ENCODE peak calls at places on chromosomes 1 and 21, in four cellular contexts. P is HCT116, O is SK-N-SH, T is K562. N is an unnamed sample.

GRCh38 chr21:33443174-33443573 is 36.6 kb downstream of the TMEM50B start:
- DNase-seq in P (no peak), O (no peak), T (no peak), N (no peak)

GRCh38 chr1:31708324-31708723 is 4.5 kb upstream of the COL16A1 start:
- DNase-seq in O (no peak), T (no peak), P (no peak), N (no peak)

GRCh38 chr1:30518696-30519095 is 204.7 kb downstream of the MATN1 start:
- DNase-seq in T (no peak), P (no peak), O (no peak), N (no peak)

GRCh38 chr1:153818876-153819275 is 43.7 kb downstream of the SLC27A3 start:
- DNase-seq in O (no peak), T (no peak), P (no peak), N (no peak)

GRCh38 chr1:193185861-193186714 is at the start of gene B3GALT2:
- DNase-seq in O (peak), T (no peak), P (no peak), N (peak)

GRCh38 chr1:208086116-208086515 is 158.1 kb downstream of the PLXNA2 start:
- DNase-seq in T (no peak), O (no peak), P (no peak), N (no peak)

GRCh38 chr1:227767401-227768396 is 32.5 kb downstream of the SNAP47 start:
- DNase-seq in O (no peak), P (no peak), T (no peak), N (no peak)

GRCh38 chr1:99456536-99456935 is 189.4 kb upstream of the PALMD start:
- DNase-seq in P (no peak), T (no peak), O (no peak), N (no peak)

GRCh38 chr21:21463456-21463855 is 465.2 kb downstream of the NCAM2 start:
- DNase-seq in P (no peak), O (no peak), T (no peak), N (no peak)

GRCh38 chr1:93629101-93630059 is 52.3 kb downstream of the BCAR3 start:
- DNase-seq in T (peak), O (peak), P (peak), N (peak)

GRCh38 chr21:41133896-41134522 is 34.0 kb upstream of the BACE2 start:
- DNase-seq in T (peak), O (peak), P (peak), N (peak)

GRCh38 chr1:221912230-221912629 is 170.3 kb upstream of the DUSP10 start:
- DNase-seq in O (no peak), T (no peak), P (no peak), N (no peak)

GRCh38 chr1:173506437-173506836 is 29.3 kb downstream of the PRDX6 start:
- DNase-seq in T (no peak), P (peak), O (no peak), N (peak)

GRCh38 chr1:22105611-22106207 is 37.2 kb downstream of the WNT4 start:
- DNase-seq in P (peak), T (peak), O (peak), N (peak)

GRCh38 chr21:46128983-46129571 is 26.3 kb downstream of the FTCD start:
- DNase-seq in O (no peak), P (no peak), T (no peak), N (no peak)

GRCh38 chr1:24119859-24120756 is 8.2 kb upstream of the MYOM3 start:
- DNase-seq in T (no peak), O (no peak), P (no peak), N (peak)

GRCh38 chr1:22471078-22471477 is 19.4 kb downstream of the ZBTB40 start:
- DNase-seq in O (peak), T (peak), P (no peak), N (no peak)

GRCh38 chr1:44327679-44328491 is 27.2 kb downstream of the ERI3 start:
- DNase-seq in T (peak), O (peak), P (peak), N (peak)

GRCh38 chr1:94191216-94191615 is 46.2 kb downstream of the ARHGAP29 start:
- DNase-seq in O (no peak), T (no peak), P (no peak), N (no peak)

GRCh38 chr1:173489149-173489600 is 12.0 kb downstream of the PRDX6 start:
- DNase-seq in T (peak), P (no peak), O (no peak), N (peak)

GRCh38 chr1:29966526-29967045 is 730.3 kb downstream of the PTPRU start:
- DNase-seq in T (no peak), O (no peak), P (no peak), N (no peak)

GRCh38 chr21:10521091-10521598 is at the start of gene TPTE:
- DNase-seq in T (no peak), O (peak), P (no peak), N (no peak)

GRCh38 chr1:207040181-207040533 is 7.6 kb upstream of the C1orf116 start:
- DNase-seq in P (no peak), T (no peak), O (no peak), N (no peak)

GRCh38 chr1:76494807-76495206 is 372.5 kb upstream of the ST6GALNAC5 start:
- DNase-seq in O (no peak), T (no peak), P (no peak), N (no peak)

GRCh38 chr21:39123375-39123774 is 59.9 kb downstream of the PSMG1 start:
- DNase-seq in O (no peak), P (no peak), T (no peak), N (no peak)

GRCh38 chr21:39126486-39126806 is 56.8 kb downstream of the PSMG1 start:
- DNase-seq in T (no peak), O (no peak), P (no peak), N (no peak)

GRCh38 chr21:39127506-39127905 is 55.7 kb downstream of the PSMG1 start:
- DNase-seq in T (no peak), O (no peak), P (no peak), N (no peak)

GRCh38 chr21:39124852-39125251 is 58.4 kb downstream of the PSMG1 start:
- DNase-seq in T (no peak), P (no peak), O (no peak), N (no peak)

GRCh38 chr21:39125752-39126485 is 57.3 kb downstream of the PSMG1 start:
- DNase-seq in T (no peak), O (peak), P (peak), N (peak)
- TF ChIP-seq ELF1 in T (no peak), O (no peak), P (no peak), N (no peak)

DNA sequence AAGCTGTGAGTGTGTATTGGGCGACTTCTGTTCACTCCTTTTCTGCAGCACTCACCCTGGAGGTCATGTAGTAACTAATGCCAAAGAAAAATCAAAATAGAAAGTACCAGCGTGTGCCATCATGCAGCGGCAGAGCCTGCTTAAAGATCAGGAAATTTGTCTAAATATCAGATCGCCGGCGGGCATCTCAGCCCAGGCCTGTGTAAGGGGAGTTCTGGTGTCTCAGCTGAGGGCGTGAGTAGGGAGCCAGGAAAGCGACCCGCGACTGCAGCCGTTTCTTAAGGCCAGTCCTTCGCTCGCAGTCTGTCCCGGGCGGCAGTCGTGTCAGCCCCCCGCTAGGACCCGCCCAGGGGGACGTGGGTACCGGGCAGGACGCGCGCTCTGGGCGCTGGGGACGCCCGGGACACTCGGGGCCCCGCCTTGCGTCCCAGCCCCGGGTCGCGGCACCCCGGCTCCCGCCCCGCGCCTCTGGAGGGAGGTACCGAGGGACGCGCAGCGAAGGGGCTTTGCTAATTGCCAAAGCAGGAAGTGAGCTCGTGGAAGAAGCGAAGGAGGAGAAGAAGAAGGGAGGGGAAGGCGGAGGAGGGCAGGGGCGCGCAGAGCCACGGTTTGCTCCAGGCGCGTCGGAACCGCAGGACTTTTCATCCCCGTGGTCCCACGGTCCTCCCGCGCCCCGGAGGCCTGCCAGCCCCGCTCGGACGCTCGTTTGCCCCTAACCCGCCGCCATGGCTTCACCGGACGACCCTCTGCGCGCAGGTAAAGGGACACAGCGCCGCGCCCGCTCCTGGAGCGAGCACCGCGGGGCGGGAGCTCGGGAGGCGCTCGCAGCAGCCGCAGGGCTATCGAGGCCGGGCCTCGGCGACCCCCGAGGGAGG is 1.1 kb downstream of the EDARADD start:
- DNase-seq in T (peak), P (no peak), O (peak), N (no peak)
- TF ChIP-seq ELF1 in T (peak), P (no peak), O (no peak), N (no peak)

GRCh38 chr1:182484531-182485257 is 34.7 kb downstream of the RGSL1 start:
- DNase-seq in O (peak), T (no peak), P (peak), N (no peak)
- TF ChIP-seq ELF1 in O (no peak), T (no peak), P (no peak), N (no peak)

DNA sequence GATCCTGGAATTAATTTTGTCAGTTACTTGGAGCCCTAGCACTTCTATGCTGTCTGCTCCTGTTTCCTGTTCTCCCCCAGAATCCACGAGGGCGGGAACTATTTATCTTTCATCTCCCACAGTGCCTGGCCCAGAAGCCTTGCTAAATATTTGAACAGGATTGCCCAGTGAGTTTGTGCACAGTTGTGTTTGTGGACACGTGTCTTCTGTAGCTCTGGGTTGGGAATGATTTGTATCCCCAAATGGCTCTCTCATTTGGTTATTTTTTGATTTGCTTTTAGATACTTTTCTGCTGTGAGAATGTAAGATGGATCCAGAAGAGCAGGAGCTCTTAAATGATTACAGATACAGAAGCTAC is 7.8 kb downstream of the DOP1B start:
- DNase-seq in T (no peak), O (peak), P (no peak), N (peak)
- TF ChIP-seq ELF1 in T (no peak), O (no peak), P (no peak), N (peak)

GRCh38 chr1:101175886-101176285 is 60.9 kb upstream of the S1PR1 start:
- DNase-seq in O (no peak), T (no peak), P (no peak), N (no peak)

GRCh38 chr1:101175474-101175873 is 61.3 kb upstream of the S1PR1 start:
- DNase-seq in P (no peak), T (no peak), O (no peak), N (no peak)

GRCh38 chr1:101178688-101179491 is 57.9 kb upstream of the S1PR1 start:
- DNase-seq in T (no peak), P (no peak), O (no peak), N (no peak)

GRCh38 chr1:101174722-101175121 is 62.1 kb upstream of the S1PR1 start:
- DNase-seq in O (no peak), P (no peak), T (no peak), N (no peak)

GRCh38 chr1:101178341-101178687 is 58.5 kb upstream of the S1PR1 start:
- DNase-seq in O (no peak), T (no peak), P (no peak), N (no peak)
- TF ChIP-seq ELF1 in O (no peak), T (no peak), P (no peak), N (no peak)

GRCh38 chr1:7886346-7886745 is 33.5 kb upstream of the UTS2 start:
- DNase-seq in O (no peak), T (no peak), P (no peak), N (no peak)
- TF ChIP-seq ELF1 in O (no peak), T (no peak), P (no peak), N (no peak)

DNA sequence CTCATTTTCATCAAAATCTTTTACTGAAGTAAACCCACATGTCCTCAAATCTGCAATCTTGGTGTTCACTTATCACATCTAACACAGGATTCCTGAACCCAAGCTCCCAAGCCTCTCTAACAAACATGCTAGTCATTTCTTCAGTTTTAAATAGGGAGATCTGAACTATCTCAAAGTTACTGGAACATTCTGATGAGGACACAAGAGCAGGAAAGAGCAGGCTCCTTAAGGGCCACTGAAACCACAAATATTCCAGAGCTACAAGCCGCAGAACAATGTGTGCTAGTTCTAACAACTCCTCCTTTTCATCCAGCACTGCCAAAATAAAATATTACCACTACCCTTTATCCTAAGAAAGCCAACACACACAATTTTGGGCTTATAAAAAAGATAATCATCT is 38.9 kb downstream of the WARS2 start:
- DNase-seq in P (no peak), T (no peak), O (no peak), N (no peak)
- TF ChIP-seq ELF1 in P (no peak), T (no peak), O (no peak), N (no peak)

DNA sequence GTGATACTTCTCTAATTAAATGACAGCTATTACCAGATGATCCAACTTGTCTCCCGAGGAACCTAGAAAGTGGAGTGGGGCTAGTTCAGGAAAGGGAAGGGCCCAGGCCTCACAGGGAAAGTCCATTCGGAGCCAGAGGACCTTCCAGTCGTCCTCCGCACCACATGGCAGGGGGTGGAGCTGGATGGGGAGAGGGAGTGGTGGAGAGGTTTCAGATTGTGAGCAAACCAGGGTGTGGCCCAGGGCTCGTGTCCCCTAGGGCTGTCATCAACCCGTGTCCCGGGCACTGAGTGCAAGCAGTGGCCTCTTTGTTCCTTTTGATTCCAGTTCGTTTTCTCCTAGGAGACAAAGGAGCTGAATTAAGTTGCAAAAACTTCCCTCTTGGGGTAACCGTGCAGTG is 114.9 kb downstream of the HUNK start:
- DNase-seq in P (no peak), O (no peak), T (no peak), N (no peak)
- TF ChIP-seq ELF1 in P (no peak), O (no peak), T (no peak), N (no peak)

GRCh38 chr1:169487561-169487960 is 1.8 kb upstream of the SLC19A2 start:
- DNase-seq in O (no peak), P (no peak), T (no peak), N (no peak)
- TF ChIP-seq ELF1 in O (no peak), P (no peak), T (no peak), N (no peak)

GRCh38 chr1:85240174-85240601 is 19.3 kb downstream of the C1orf52 start:
- DNase-seq in T (no peak), P (no peak), O (no peak), N (no peak)
- TF ChIP-seq ELF1 in T (no peak), P (no peak), O (no peak), N (no peak)

N was measured in HepG2.